ENCODE peak calls at places on chromosomes 4 and X, in eight cellular contexts. One of them, this sample, is unnamed.

GRCh38 chrX:100677616-100678181 is 33.7 kb downstream of the SRPX2 start:
- DNase-seq in activated T-helper 1 cell treated with Interleukin-2 at 50 U/mL for 16 hours: no peak
- DNase-seq in caudate nucleus: no peak
- DNase-seq in stimulated activated CD4-positive, alpha-beta T cell treated with anti-CD3 and anti-CD28 coated beads, Interleukin-1b, Interleukin-23, amount 100 ng/mL, for 24 hours: no peak
- DNase-seq in left colon: no peak
- DNase-seq in lower leg skin: no peak
- DNase-seq in GDM1: no peak
- DNase-seq in MM.1S: no peak
- DNase-seq in this sample: no peak

GRCh38 chrX:24426340-24426913 is 38.7 kb upstream of the PDK3 start:
- DNase-seq in activated T-helper 1 cell treated with Interleukin-2 at 50 U/mL for 16 hours: no peak
- DNase-seq in caudate nucleus: peak; percentile 0
- DNase-seq in stimulated activated CD4-positive, alpha-beta T cell treated with anti-CD3 and anti-CD28 coated beads, Interleukin-1b, Interleukin-23, amount 100 ng/mL, for 24 hours: no peak
- DNase-seq in left colon: no peak
- DNase-seq in lower leg skin: peak; percentile 15
- DNase-seq in GDM1: no peak
- DNase-seq in MM.1S: peak; percentile 18
- DNase-seq in this sample: peak; percentile 67

GRCh38 chr4:133856736-133857355 is 344.7 kb downstream of the PABPC4L start:
- DNase-seq in activated T-helper 1 cell treated with Interleukin-2 at 50 U/mL for 16 hours: no peak
- DNase-seq in caudate nucleus: no peak
- DNase-seq in stimulated activated CD4-positive, alpha-beta T cell treated with anti-CD3 and anti-CD28 coated beads, Interleukin-1b, Interleukin-23, amount 100 ng/mL, for 24 hours: no peak
- DNase-seq in left colon: no peak
- DNase-seq in lower leg skin: no peak
- DNase-seq in GDM1: no peak
- DNase-seq in MM.1S: no peak
- DNase-seq in this sample: no peak

GRCh38 chr4:178738026-178738425 is 1295.8 kb upstream of the AGA start:
- DNase-seq in activated T-helper 1 cell treated with Interleukin-2 at 50 U/mL for 16 hours: no peak
- DNase-seq in caudate nucleus: no peak
- DNase-seq in stimulated activated CD4-positive, alpha-beta T cell treated with anti-CD3 and anti-CD28 coated beads, Interleukin-1b, Interleukin-23, amount 100 ng/mL, for 24 hours: no peak
- DNase-seq in left colon: no peak
- DNase-seq in lower leg skin: no peak
- DNase-seq in GDM1: no peak
- DNase-seq in MM.1S: no peak
- DNase-seq in this sample: no peak

GRCh38 chr4:118158946-118159345 is 124.7 kb downstream of the NDST3 start:
- DNase-seq in activated T-helper 1 cell treated with Interleukin-2 at 50 U/mL for 16 hours: no peak
- DNase-seq in caudate nucleus: no peak
- DNase-seq in stimulated activated CD4-positive, alpha-beta T cell treated with anti-CD3 and anti-CD28 coated beads, Interleukin-1b, Interleukin-23, amount 100 ng/mL, for 24 hours: no peak
- DNase-seq in left colon: no peak
- DNase-seq in lower leg skin: no peak
- DNase-seq in GDM1: no peak
- DNase-seq in MM.1S: no peak
- DNase-seq in this sample: no peak

GRCh38 chr4:98642991-98643426 is 15.4 kb downstream of the TSPAN5 start:
- DNase-seq in activated T-helper 1 cell treated with Interleukin-2 at 50 U/mL for 16 hours: no peak
- DNase-seq in caudate nucleus: no peak
- DNase-seq in stimulated activated CD4-positive, alpha-beta T cell treated with anti-CD3 and anti-CD28 coated beads, Interleukin-1b, Interleukin-23, amount 100 ng/mL, for 24 hours: no peak
- DNase-seq in left colon: no peak
- DNase-seq in lower leg skin: no peak
- DNase-seq in GDM1: no peak
- DNase-seq in MM.1S: no peak
- DNase-seq in this sample: peak; percentile 38

GRCh38 chr4:123043013-123043412 is 120.6 kb upstream of the NUDT6 start:
- DNase-seq in activated T-helper 1 cell treated with Interleukin-2 at 50 U/mL for 16 hours: no peak
- DNase-seq in caudate nucleus: no peak
- DNase-seq in stimulated activated CD4-positive, alpha-beta T cell treated with anti-CD3 and anti-CD28 coated beads, Interleukin-1b, Interleukin-23, amount 100 ng/mL, for 24 hours: no peak
- DNase-seq in left colon: no peak
- DNase-seq in lower leg skin: no peak
- DNase-seq in GDM1: no peak
- DNase-seq in MM.1S: no peak
- DNase-seq in this sample: no peak

GRCh38 chrX:13776387-13776786 is 40.5 kb downstream of the GPM6B start:
- DNase-seq in activated T-helper 1 cell treated with Interleukin-2 at 50 U/mL for 16 hours: no peak
- DNase-seq in caudate nucleus: peak; percentile 17
- DNase-seq in stimulated activated CD4-positive, alpha-beta T cell treated with anti-CD3 and anti-CD28 coated beads, Interleukin-1b, Interleukin-23, amount 100 ng/mL, for 24 hours: no peak
- DNase-seq in left colon: no peak
- DNase-seq in lower leg skin: no peak
- DNase-seq in GDM1: no peak
- DNase-seq in MM.1S: no peak
- DNase-seq in this sample: no peak

GRCh38 chr4:48093949-48094550 is 40.0 kb downstream of the TXK start:
- DNase-seq in activated T-helper 1 cell treated with Interleukin-2 at 50 U/mL for 16 hours: no peak
- DNase-seq in caudate nucleus: no peak
- DNase-seq in stimulated activated CD4-positive, alpha-beta T cell treated with anti-CD3 and anti-CD28 coated beads, Interleukin-1b, Interleukin-23, amount 100 ng/mL, for 24 hours: no peak
- DNase-seq in left colon: peak; percentile 27
- DNase-seq in lower leg skin: no peak
- DNase-seq in GDM1: no peak
- DNase-seq in MM.1S: no peak
- DNase-seq in this sample: peak; percentile 80

GRCh38 chr4:130336585-130337217 is 1240.7 kb downstream of the C4orf33 start:
- DNase-seq in activated T-helper 1 cell treated with Interleukin-2 at 50 U/mL for 16 hours: no peak
- DNase-seq in caudate nucleus: no peak
- DNase-seq in stimulated activated CD4-positive, alpha-beta T cell treated with anti-CD3 and anti-CD28 coated beads, Interleukin-1b, Interleukin-23, amount 100 ng/mL, for 24 hours: no peak
- DNase-seq in left colon: no peak
- DNase-seq in lower leg skin: no peak
- DNase-seq in GDM1: no peak
- DNase-seq in MM.1S: peak; percentile 47
- DNase-seq in this sample: peak; percentile 22

GRCh38 chrX:7946960-7947359 is 19.7 kb upstream of the PNPLA4 start:
- DNase-seq in activated T-helper 1 cell treated with Interleukin-2 at 50 U/mL for 16 hours: no peak
- DNase-seq in caudate nucleus: no peak
- DNase-seq in stimulated activated CD4-positive, alpha-beta T cell treated with anti-CD3 and anti-CD28 coated beads, Interleukin-1b, Interleukin-23, amount 100 ng/mL, for 24 hours: no peak
- DNase-seq in left colon: no peak
- DNase-seq in lower leg skin: no peak
- DNase-seq in GDM1: no peak
- DNase-seq in MM.1S: no peak
- DNase-seq in this sample: no peak

GRCh38 chr4:159925770-159926169 is 822.9 kb downstream of the RAPGEF2 start:
- DNase-seq in activated T-helper 1 cell treated with Interleukin-2 at 50 U/mL for 16 hours: no peak
- DNase-seq in caudate nucleus: no peak
- DNase-seq in stimulated activated CD4-positive, alpha-beta T cell treated with anti-CD3 and anti-CD28 coated beads, Interleukin-1b, Interleukin-23, amount 100 ng/mL, for 24 hours: no peak
- DNase-seq in left colon: no peak
- DNase-seq in lower leg skin: no peak
- DNase-seq in GDM1: no peak
- DNase-seq in MM.1S: no peak
- DNase-seq in this sample: no peak

GRCh38 chrX:46180258-46180687 is 364.9 kb downstream of the ZNF674 start:
- DNase-seq in activated T-helper 1 cell treated with Interleukin-2 at 50 U/mL for 16 hours: no peak
- DNase-seq in caudate nucleus: no peak
- DNase-seq in stimulated activated CD4-positive, alpha-beta T cell treated with anti-CD3 and anti-CD28 coated beads, Interleukin-1b, Interleukin-23, amount 100 ng/mL, for 24 hours: no peak
- DNase-seq in left colon: no peak
- DNase-seq in lower leg skin: no peak
- DNase-seq in GDM1: peak; percentile 97
- DNase-seq in MM.1S: peak; percentile 6
- DNase-seq in this sample: no peak

GRCh38 chr4:114386637-114387233 is 211.9 kb upstream of the UGT8 start:
- DNase-seq in activated T-helper 1 cell treated with Interleukin-2 at 50 U/mL for 16 hours: no peak
- DNase-seq in caudate nucleus: peak; percentile 11
- DNase-seq in stimulated activated CD4-positive, alpha-beta T cell treated with anti-CD3 and anti-CD28 coated beads, Interleukin-1b, Interleukin-23, amount 100 ng/mL, for 24 hours: no peak
- DNase-seq in left colon: no peak
- DNase-seq in lower leg skin: no peak
- DNase-seq in GDM1: no peak
- DNase-seq in MM.1S: peak; percentile 26
- DNase-seq in this sample: peak; percentile 20

GRCh38 chr4:131547506-131547981 is 1601.5 kb upstream of the PCDH10 start:
- DNase-seq in activated T-helper 1 cell treated with Interleukin-2 at 50 U/mL for 16 hours: no peak
- DNase-seq in caudate nucleus: no peak
- DNase-seq in stimulated activated CD4-positive, alpha-beta T cell treated with anti-CD3 and anti-CD28 coated beads, Interleukin-1b, Interleukin-23, amount 100 ng/mL, for 24 hours: no peak
- DNase-seq in left colon: no peak
- DNase-seq in lower leg skin: no peak
- DNase-seq in GDM1: no peak
- DNase-seq in MM.1S: peak; percentile 39
- DNase-seq in this sample: no peak

GRCh38 chr4:165635261-165635838 is 237.7 kb upstream of the TLL1 start:
- DNase-seq in activated T-helper 1 cell treated with Interleukin-2 at 50 U/mL for 16 hours: no peak
- DNase-seq in caudate nucleus: no peak
- DNase-seq in stimulated activated CD4-positive, alpha-beta T cell treated with anti-CD3 and anti-CD28 coated beads, Interleukin-1b, Interleukin-23, amount 100 ng/mL, for 24 hours: no peak
- DNase-seq in left colon: no peak
- DNase-seq in lower leg skin: no peak
- DNase-seq in GDM1: no peak
- DNase-seq in MM.1S: peak; percentile 23
- DNase-seq in this sample: no peak

GRCh38 chrX:107825698-107826285 is at the start of gene MID2:
- DNase-seq in activated T-helper 1 cell treated with Interleukin-2 at 50 U/mL for 16 hours: peak; percentile 24
- DNase-seq in caudate nucleus: peak; percentile 7
- DNase-seq in stimulated activated CD4-positive, alpha-beta T cell treated with anti-CD3 and anti-CD28 coated beads, Interleukin-1b, Interleukin-23, amount 100 ng/mL, for 24 hours: no peak
- DNase-seq in left colon: peak; percentile 79
- DNase-seq in lower leg skin: peak; percentile 59
- DNase-seq in GDM1: no peak
- DNase-seq in MM.1S: peak; percentile 46
- DNase-seq in this sample: peak; percentile 53

GRCh38 chr4:87819281-87819919 is 13.4 kb upstream of the MEPE start:
- DNase-seq in activated T-helper 1 cell treated with Interleukin-2 at 50 U/mL for 16 hours: no peak
- DNase-seq in caudate nucleus: no peak
- DNase-seq in stimulated activated CD4-positive, alpha-beta T cell treated with anti-CD3 and anti-CD28 coated beads, Interleukin-1b, Interleukin-23, amount 100 ng/mL, for 24 hours: no peak
- DNase-seq in left colon: no peak
- DNase-seq in lower leg skin: no peak
- DNase-seq in GDM1: no peak
- DNase-seq in MM.1S: no peak
- DNase-seq in this sample: peak; percentile 70

GRCh38 chrX:48751343-48751742 is 10.2 kb upstream of the GLOD5 start:
- DNase-seq in activated T-helper 1 cell treated with Interleukin-2 at 50 U/mL for 16 hours: no peak
- DNase-seq in caudate nucleus: no peak
- DNase-seq in stimulated activated CD4-positive, alpha-beta T cell treated with anti-CD3 and anti-CD28 coated beads, Interleukin-1b, Interleukin-23, amount 100 ng/mL, for 24 hours: no peak
- DNase-seq in left colon: no peak
- DNase-seq in lower leg skin: no peak
- DNase-seq in GDM1: no peak
- DNase-seq in MM.1S: peak; percentile 23
- DNase-seq in this sample: no peak

GRCh38 chr4:127126718-127127117 is 506.0 kb upstream of the INTU start:
- DNase-seq in activated T-helper 1 cell treated with Interleukin-2 at 50 U/mL for 16 hours: no peak
- DNase-seq in caudate nucleus: no peak
- DNase-seq in stimulated activated CD4-positive, alpha-beta T cell treated with anti-CD3 and anti-CD28 coated beads, Interleukin-1b, Interleukin-23, amount 100 ng/mL, for 24 hours: no peak
- DNase-seq in left colon: no peak
- DNase-seq in lower leg skin: no peak
- DNase-seq in GDM1: no peak
- DNase-seq in MM.1S: no peak
- DNase-seq in this sample: no peak

GRCh38 chr4:145048817-145049216 is 49.2 kb downstream of the ANAPC10 start:
- DNase-seq in activated T-helper 1 cell treated with Interleukin-2 at 50 U/mL for 16 hours: no peak
- DNase-seq in caudate nucleus: no peak
- DNase-seq in stimulated activated CD4-positive, alpha-beta T cell treated with anti-CD3 and anti-CD28 coated beads, Interleukin-1b, Interleukin-23, amount 100 ng/mL, for 24 hours: no peak
- DNase-seq in left colon: no peak
- DNase-seq in lower leg skin: no peak
- DNase-seq in GDM1: no peak
- DNase-seq in MM.1S: no peak
- DNase-seq in this sample: no peak

GRCh38 chr4:28675582-28675981 is 1814.9 kb downstream of the STIM2 start:
- DNase-seq in activated T-helper 1 cell treated with Interleukin-2 at 50 U/mL for 16 hours: no peak
- DNase-seq in caudate nucleus: no peak
- DNase-seq in stimulated activated CD4-positive, alpha-beta T cell treated with anti-CD3 and anti-CD28 coated beads, Interleukin-1b, Interleukin-23, amount 100 ng/mL, for 24 hours: no peak
- DNase-seq in left colon: no peak
- DNase-seq in lower leg skin: no peak
- DNase-seq in GDM1: no peak
- DNase-seq in MM.1S: no peak
- DNase-seq in this sample: no peak

GRCh38 chrX:78123190-78123589 is 16.3 kb downstream of the TAF9B start:
- DNase-seq in activated T-helper 1 cell treated with Interleukin-2 at 50 U/mL for 16 hours: no peak
- DNase-seq in caudate nucleus: no peak
- DNase-seq in stimulated activated CD4-positive, alpha-beta T cell treated with anti-CD3 and anti-CD28 coated beads, Interleukin-1b, Interleukin-23, amount 100 ng/mL, for 24 hours: no peak
- DNase-seq in left colon: no peak
- DNase-seq in lower leg skin: no peak
- DNase-seq in GDM1: no peak
- DNase-seq in MM.1S: no peak
- DNase-seq in this sample: no peak

GRCh38 chr4:47498899-47499298 is 13.8 kb downstream of the ATP10D start:
- DNase-seq in activated T-helper 1 cell treated with Interleukin-2 at 50 U/mL for 16 hours: no peak
- DNase-seq in caudate nucleus: no peak
- DNase-seq in stimulated activated CD4-positive, alpha-beta T cell treated with anti-CD3 and anti-CD28 coated beads, Interleukin-1b, Interleukin-23, amount 100 ng/mL, for 24 hours: no peak
- DNase-seq in left colon: no peak
- DNase-seq in lower leg skin: no peak
- DNase-seq in GDM1: no peak
- DNase-seq in MM.1S: no peak
- DNase-seq in this sample: no peak

GRCh38 chrX:107429090-107429489 is 20.4 kb upstream of the FRMPD3 start:
- DNase-seq in activated T-helper 1 cell treated with Interleukin-2 at 50 U/mL for 16 hours: no peak
- DNase-seq in caudate nucleus: no peak
- DNase-seq in stimulated activated CD4-positive, alpha-beta T cell treated with anti-CD3 and anti-CD28 coated beads, Interleukin-1b, Interleukin-23, amount 100 ng/mL, for 24 hours: no peak
- DNase-seq in left colon: peak; percentile 28
- DNase-seq in lower leg skin: no peak
- DNase-seq in GDM1: no peak
- DNase-seq in MM.1S: peak; percentile 50
- DNase-seq in this sample: no peak

GRCh38 chr4:184310171-184310567 is 92.5 kb upstream of the ENPP6 start:
- DNase-seq in activated T-helper 1 cell treated with Interleukin-2 at 50 U/mL for 16 hours: peak; percentile 34
- DNase-seq in caudate nucleus: no peak
- DNase-seq in stimulated activated CD4-positive, alpha-beta T cell treated with anti-CD3 and anti-CD28 coated beads, Interleukin-1b, Interleukin-23, amount 100 ng/mL, for 24 hours: no peak
- DNase-seq in left colon: peak; percentile 46
- DNase-seq in lower leg skin: no peak
- DNase-seq in GDM1: no peak
- DNase-seq in MM.1S: no peak
- DNase-seq in this sample: no peak

GRCh38 chr4:180253419-180253818 is 1989.8 kb upstream of the TENM3 start:
- DNase-seq in activated T-helper 1 cell treated with Interleukin-2 at 50 U/mL for 16 hours: no peak
- DNase-seq in caudate nucleus: no peak
- DNase-seq in stimulated activated CD4-positive, alpha-beta T cell treated with anti-CD3 and anti-CD28 coated beads, Interleukin-1b, Interleukin-23, amount 100 ng/mL, for 24 hours: no peak
- DNase-seq in left colon: no peak
- DNase-seq in lower leg skin: no peak
- DNase-seq in GDM1: no peak
- DNase-seq in MM.1S: no peak
- DNase-seq in this sample: no peak

This sample was measured in RWPE1.